ENCODE peak calls at places on chromosomes 4 and X, in six cellular contexts. X, Q, R, G, V and F are unnamed samples.

GRCh38 chr4:78661923-78662521 is 110.5 kb downstream of the ANXA3 start:
- DNase-seq in V (peak; percentile 77), G (no peak), X (no peak), Q (peak; percentile 20), R (peak; percentile 21), F (no peak)

GRCh38 chrX:20060961-20061868 is 55.5 kb downstream of the MAP7D2 start:
- DNase-seq in X (no peak), Q (peak; percentile 88), V (no peak), G (no peak), R (no peak), F (no peak)

GRCh38 chr4:184590196-184590595 is 59.1 kb downstream of the CASP3 start:
- DNase-seq in V (no peak), G (no peak), R (no peak), Q (no peak), X (no peak), F (no peak)

GRCh38 chr4:5101571-5101970 is 50.3 kb downstream of the STK32B start:
- DNase-seq in G (no peak), Q (no peak), V (no peak), R (no peak), X (no peak), F (no peak)

GRCh38 chr4:48375651-48376291 is 34.4 kb downstream of the SLAIN2 start:
- DNase-seq in G (no peak), Q (no peak), R (no peak), V (peak; percentile 96), X (no peak), F (no peak)

GRCh38 chr4:11053601-11054000 is 369.0 kb upstream of the CLNK start:
- DNase-seq in X (no peak), G (no peak), V (no peak), R (no peak), Q (no peak), F (no peak)

GRCh38 chr4:74793757-74794340 is 474 bp downstream of the BTC start:
- DNase-seq in V (peak; percentile 35), G (peak; percentile 25), Q (no peak), R (no peak), X (no peak), F (no peak)

GRCh38 chr4:81852031-81852715 is 380.5 kb upstream of the RASGEF1B start:
- DNase-seq in X (no peak), G (no peak), V (no peak), Q (no peak), R (no peak), F (no peak)

GRCh38 chr4:133921280-133922195 is 280.1 kb downstream of the PABPC4L start:
- DNase-seq in R (no peak), X (no peak), V (peak; percentile 58), Q (no peak), G (no peak), F (no peak)